ENCODE peak calls at places on chromosomes 16 and 17, in four cellular contexts. I, O, F and M are unnamed samples.

GRCh38 chr17:80096531-80097306 is 4.7 kb upstream of the GAA start:
- DNase-seq in I (no peak), O (no peak), F (no peak), M (no peak)

GRCh38 chr17:68835061-68835460 is 120.1 kb downstream of the ABCA8 start:
- DNase-seq in I (no peak), O (no peak), F (no peak), M (no peak)

GRCh38 chr16:15647615-15648014 is 2.4 kb upstream of the NDE1 start:
- DNase-seq in I (no peak), O (no peak), F (no peak), M (no peak)

GRCh38 chr17:8820311-8821010 is 21.3 kb upstream of the MFSD6L start:
- DNase-seq in I (no peak), O (no peak), F (no peak), M (no peak)

GRCh38 chr17:75589919-75590303 is 2.3 kb downstream of the MYO15B start:
- DNase-seq in I (no peak), O (peak), F (no peak), M (peak)

GRCh38 chr17:33964344-33964979 is 290.6 kb upstream of the CCL2 start:
- DNase-seq in I (no peak), O (peak), F (no peak), M (no peak)

GRCh38 chr16:12462690-12463646 is 340.7 kb downstream of the CPPED1 start:
- DNase-seq in I (no peak), O (no peak), F (no peak), M (no peak)

GRCh38 chr16:47141773-47142468 is 1.8 kb downstream of the NETO2 start:
- DNase-seq in I (peak), O (peak), F (peak), M (peak)

GRCh38 chr17:78645421-78646295 is 68.5 kb upstream of the DNAH17 start:
- DNase-seq in I (no peak), O (peak), F (peak), M (no peak)

GRCh38 chr16:87080571-87081167 is 236.5 kb downstream of the C16orf95 start:
- DNase-seq in I (no peak), O (no peak), F (no peak), M (no peak)